ENCODE peak calls at places on chromosome X, in five cellular contexts. E, Y, N, D and X are unnamed samples.
A peak's percentile ranks its signal among the peaks of the same experiment; 100 is the strongest.

GRCh38 chrX:29024813-29025342 is 437.6 kb downstream of the IL1RAPL1 start:
- DNase-seq in E (no peak), D (no peak), N (no peak), Y (no peak), X (no peak)

GRCh38 chrX:29947225-29947624 is 268.1 kb upstream of the MAGEB2 start:
- DNase-seq in D (no peak), N (no peak), Y (peak; percentile 4), E (no peak), X (no peak)

GRCh38 chrX:107629533-107629909 is 1.2 kb downstream of the PRPS1 start:
- DNase-seq in E (no peak), Y (no peak), D (peak; percentile 27), N (no peak), X (peak; percentile 39)

GRCh38 chrX:82676386-82676785 is 831.7 kb upstream of the POU3F4 start:
- DNase-seq in E (no peak), D (no peak), Y (no peak), N (no peak), X (peak; percentile 9)

GRCh38 chrX:31333181-31333831 is 261.5 kb upstream of the FTHL17 start:
- DNase-seq in Y (no peak), D (peak; percentile 78), N (no peak), E (no peak), X (peak; percentile 88)

GRCh38 chrX:19593684-19594083 is 78.4 kb upstream of the MAP3K15 start:
- DNase-seq in E (no peak), Y (peak; percentile 30), D (peak; percentile 54), N (no peak), X (peak; percentile 71)

GRCh38 chrX:8433296-8434094 is 31.1 kb upstream of the VCX3B start:
- DNase-seq in N (no peak), E (no peak), D (no peak), Y (no peak), X (peak; percentile 48)

GRCh38 chrX:124860736-124861135 is 458.9 kb upstream of the TEX13C start:
- DNase-seq in E (no peak), D (no peak), N (no peak), Y (no peak), X (no peak)

GRCh38 chrX:115067812-115068211 is 50.4 kb upstream of the IL13RA2 start:
- DNase-seq in E (no peak), N (no peak), D (peak; percentile 33), Y (no peak), X (no peak)

GRCh38 chrX:51155157-51155556 is 177.5 kb upstream of the NUDT10 start:
- DNase-seq in Y (no peak), N (no peak), D (no peak), E (no peak), X (no peak)

GRCh38 chrX:119067023-119067739 is 5.6 kb upstream of the CT47C1 start:
- DNase-seq in N (no peak), E (peak; percentile 43), Y (peak; percentile 20), D (peak; percentile 52), X (peak; percentile 34)

GRCh38 chrX:133412246-133412645 is 3.0 kb downstream of the GPC4 start:
- DNase-seq in D (peak; percentile 63), E (no peak), N (no peak), Y (no peak), X (peak; percentile 26)

GRCh38 chrX:3639236-3639635 is 74.2 kb downstream of the PRKX start:
- DNase-seq in E (no peak), Y (no peak), N (no peak), D (no peak), X (no peak)

GRCh38 chrX:29952016-29952415 is 263.3 kb upstream of the MAGEB2 start:
- DNase-seq in N (no peak), D (no peak), E (no peak), Y (no peak), X (peak; percentile 2)